ENCODE peak calls at places on chromosomes 7 and 10, in seven cellular contexts. V is left ventricle myocardium inferior; F is cardiac septum; Z is activated CD4-positive, CD25-positive, alpha-beta regulatory T cell; B is NCI-H345; S is AG09319; Y is psoas muscle. X is an unnamed sample.
A peak's percentile ranks its signal among the peaks of the same experiment; 100 is the strongest.

GRCh38 chr7:138000081-138000701 is 1.7 kb downstream of the CREB3L2 start:
- DNase-seq in Z (no peak), V (peak; percentile 44), F (no peak), B (no peak), S (peak; percentile 90), Y (peak; percentile 47), X (peak; percentile 61)

GRCh38 chr10:92574545-92575377 is 868 bp upstream of the IDE start:
- DNase-seq in V (no peak), Y (no peak), S (no peak), Z (no peak), B (no peak), F (no peak), X (no peak)

GRCh38 chr7:130144632-130145171 is 60.5 kb downstream of the TMEM209 start:
- DNase-seq in Y (no peak), Z (no peak), F (no peak), B (no peak), V (no peak), S (no peak), X (no peak)

GRCh38 chr10:97025613-97026242 is 160.0 kb downstream of the SLIT1 start:
- DNase-seq in Z (peak; percentile 22), Y (peak; percentile 39), S (no peak), B (no peak), F (peak; percentile 68), V (no peak), X (peak; percentile 52)

GRCh38 chr10:43322321-43322720 is 49.1 kb upstream of the FXYD4 start:
- DNase-seq in Y (no peak), B (no peak), S (no peak), V (no peak), F (no peak), Z (no peak), X (no peak)

GRCh38 chr7:151759591-151760042 is 117.3 kb downstream of the PRKAG2 start:
- DNase-seq in S (no peak), F (peak; percentile 84), B (peak; percentile 67), V (peak; percentile 43), Y (peak; percentile 46), Z (peak; percentile 17), X (peak; percentile 65)

GRCh38 chr7:12650080-12650479 is 37.4 kb upstream of the ARL4A start:
- DNase-seq in F (no peak), B (no peak), Z (no peak), Y (no peak), S (no peak), V (no peak), X (no peak)

GRCh38 chr10:32141018-32141807 is 85.0 kb upstream of the KIF5B start:
- DNase-seq in Y (no peak), V (no peak), Z (no peak), B (no peak), S (no peak), F (no peak), X (peak; percentile 55)

GRCh38 chr7:54824655-54825054 is 65.6 kb upstream of the SEC61G start:
- DNase-seq in B (no peak), Z (no peak), S (no peak), Y (no peak), V (no peak), F (no peak), X (no peak)